ENCODE peak calls at places on chromosomes 5 and 9, in five cellular contexts. Z is NCI-H1417 treated with DMSO at 0.1 percent for 48 hours, D is PC-9, L is Calu3, P is GM23338. O is an unnamed sample.

GRCh38 chr5:80284720-80285119 is 28.9 kb upstream of the SERINC5 start:
- DNase-seq in Z (no peak), D (no peak), L (no peak), P (no peak), O (no peak)

GRCh38 chr5:133985540-133986180 is 17.2 kb upstream of the C5orf15 start:
- DNase-seq in Z (no peak), D (no peak), L (no peak), P (no peak), O (no peak)

GRCh38 chr9:72871685-72872084 is 81.2 kb downstream of the ALDH1A1 start:
- DNase-seq in Z (peak; percentile 13), D (no peak), L (peak; percentile 1), P (peak; percentile 57), O (no peak)

GRCh38 chr9:32968101-32969011 is 33.1 kb downstream of the APTX start:
- DNase-seq in Z (no peak), D (peak; percentile 24), L (peak; percentile 27), P (peak; percentile 75), O (no peak)

GRCh38 chr5:115831163-115831768 is 10.1 kb downstream of the ATG12 start:
- DNase-seq in Z (no peak), D (peak; percentile 12), L (peak; percentile 46), P (peak; percentile 71), O (no peak)

GRCh38 chr5:65951330-65951729 is 25.0 kb downstream of the ERBIN start:
- DNase-seq in Z (no peak), D (no peak), L (no peak), P (no peak), O (no peak)

GRCh38 chr5:68287631-68287975 is 72.0 kb downstream of the PIK3R1 start:
- DNase-seq in Z (no peak), D (no peak), L (no peak), P (no peak), O (no peak)

GRCh38 chr5:133471699-133472098 is 140.6 kb downstream of the FSTL4 start:
- DNase-seq in Z (no peak), D (no peak), L (no peak), P (peak; percentile 22), O (no peak)

GRCh38 chr5:113293613-113294340 is 141.0 kb downstream of the TSSK1B start:
- DNase-seq in Z (no peak), D (peak; percentile 3), L (no peak), P (peak; percentile 66), O (no peak)

GRCh38 chr5:120447706-120448239 is 16.3 kb upstream of the PRR16 start:
- DNase-seq in Z (no peak), D (no peak), L (no peak), P (no peak), O (no peak)

GRCh38 chr5:57495285-57495684 is 12.7 kb upstream of the ACTBL2 start:
- DNase-seq in Z (no peak), D (no peak), L (no peak), P (no peak), O (no peak)

GRCh38 chr9:135474915-135475314 is 4.7 kb upstream of the PPP1R26 start:
- DNase-seq in Z (no peak), D (no peak), L (no peak), P (peak; percentile 83), O (no peak)

GRCh38 chr9:89234636-89235035 is 56.0 kb upstream of the SHC3 start:
- DNase-seq in Z (no peak), D (peak; percentile 31), L (peak; percentile 48), P (peak; percentile 72), O (no peak)

GRCh38 chr5:38258319-38259061 is at the start of gene EGFLAM:
- DNase-seq in Z (no peak), D (no peak), L (peak; percentile 18), P (peak; percentile 82), O (no peak)

GRCh38 chr9:130072515-130073235 is 19.0 kb downstream of the GPR107 start:
- DNase-seq in Z (no peak), D (peak; percentile 23), L (no peak), P (no peak), O (no peak)

GRCh38 chr5:144117412-144117811 is 53.0 kb downstream of the YIPF5 start:
- DNase-seq in Z (no peak), D (no peak), L (no peak), P (no peak), O (no peak)

GRCh38 chr9:123864291-123864690 is 65.6 kb downstream of the DENND1A start:
- DNase-seq in Z (no peak), D (no peak), L (no peak), P (peak; percentile 32), O (no peak)

GRCh38 chr5:35656721-35657120 is 39.1 kb downstream of the SPEF2 start:
- DNase-seq in Z (no peak), D (no peak), L (no peak), P (peak; percentile 62), O (no peak)

GRCh38 chr5:39005566-39006232 is 68.5 kb downstream of the RICTOR start:
- DNase-seq in Z (no peak), D (no peak), L (peak; percentile 12), P (peak; percentile 51), O (no peak)

GRCh38 chr5:3163626-3164025 is 412.1 kb upstream of the IRX2 start:
- DNase-seq in Z (no peak), D (no peak), L (no peak), P (no peak), O (no peak)